ENCODE peak calls at places on chromosomes 7 and 10, in four cellular contexts. V is uterus, H is right lobe of liver, I is prostate gland. X is an unnamed sample. For H3K36me3 and H3K4me1, the result is how much of the 10 kb centered on the place peaks cover.

GRCh38 chr10:33746878-33747277 is 412.4 kb upstream of the NRP1 start:
- DNase-seq in I (no peak), H (no peak), V (no peak), X (no peak)

GRCh38 chr7:151076863-151077704 is 3.5 kb downstream of the FASTK start:
- DNase-seq in H (no peak), V (no peak), I (no peak), X (peak)

GRCh38 chr10:131046194-131046593 is 265.3 kb downstream of the TCERG1L start:
- DNase-seq in H (no peak), I (no peak), V (no peak), X (no peak)

GRCh38 chr7:38932509-38933168 is 23.6 kb upstream of the VPS41 start:
- DNase-seq in V (peak), I (peak), H (peak), X (peak)

GRCh38 chr10:61284222-61284890 is 168.8 kb downstream of the TMEM26 start:
- DNase-seq in I (peak), V (no peak), H (no peak), X (no peak)

GRCh38 chr7:102468416-102469350 is 3.9 kb downstream of the LRWD1 start:
- DNase-seq in I (no peak), V (no peak), H (peak), X (peak)

GRCh38 chr10:29688230-29688634 is 53.5 kb upstream of the SVIL start:
- DNase-seq in H (no peak), V (no peak), I (no peak), X (no peak)

GRCh38 chr7:132942721-132943120 is 139.2 kb downstream of the CHCHD3 start:
- DNase-seq in V (no peak), I (no peak), H (no peak), X (no peak)

GRCh38 chr7:85564861-85565630 is 378.2 kb upstream of the SEMA3D start:
- DNase-seq in H (no peak), I (no peak), V (no peak), X (no peak)

GRCh38 chr10:114271779-114272167 is 32.7 kb downstream of the VWA2 start:
- DNase-seq in I (no peak), V (peak), H (no peak), X (peak)

GRCh38 chr10:70775679-70776454 is 9.3 kb downstream of the TBATA start:
- DNase-seq in I (no peak), V (no peak), H (no peak), X (no peak)

DNA sequence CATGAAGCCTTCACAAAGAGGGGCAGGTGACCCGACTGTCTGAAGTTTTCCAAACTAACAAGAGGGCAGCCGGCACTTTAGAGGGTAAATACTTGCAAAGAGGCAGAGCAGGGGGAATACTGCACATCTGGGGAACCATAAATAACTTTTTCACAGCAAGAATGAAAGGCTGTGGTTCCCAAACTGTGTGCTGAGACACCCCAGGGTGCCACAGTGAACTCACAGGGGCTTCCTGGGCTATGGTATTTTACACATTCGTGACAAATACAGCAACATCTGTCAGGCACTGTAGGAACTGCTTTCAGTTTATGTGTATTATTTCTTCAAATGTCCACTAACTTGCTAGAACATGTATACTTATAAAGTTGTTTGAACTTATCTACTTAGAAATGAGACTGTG is 67.2 kb downstream of the TBXAS1 start:
- DNase-seq in V (no peak), H (no peak), I (no peak), X (no peak)
- TF ChIP-seq POLR2A in V (no peak), H (no peak), I (no peak), X (no peak)

GRCh38 chr7:100111156-100111555 is 8.0 kb downstream of the TAF6 start:
- DNase-seq in V (no peak), H (no peak), I (no peak), X (no peak)
- H3K36me3 ChIP-seq in V (under half), H (under half), I (under half), X (under half)

GRCh38 chr10:97333351-97333600 is 1.3 kb downstream of the FRAT2 start:
- DNase-seq in H (no peak), I (no peak), V (no peak), X (no peak)

GRCh38 chr10:97328646-97329453 is 5.7 kb downstream of the FRAT2 start:
- DNase-seq in H (peak), I (no peak), V (no peak), X (no peak)

GRCh38 chr10:97332586-97333350 is 1.8 kb downstream of the FRAT2 start:
- DNase-seq in H (peak), V (no peak), I (peak), X (peak)

GRCh38 chr10:97333601-97334369 is 744 bp downstream of the FRAT2 start:
- DNase-seq in H (peak), I (no peak), V (no peak), X (peak)

GRCh38 chr10:97331304-97331703 is 3.2 kb downstream of the FRAT2 start:
- DNase-seq in H (no peak), V (no peak), I (no peak), X (no peak)
- H3K4me1 ChIP-seq in H (under half), V (under half), I (under half), X (half or more)

GRCh38 chr7:98879989-98880337 is 1.6 kb downstream of the TRRAP start:
- DNase-seq in I (no peak), H (no peak), V (no peak), X (no peak)

GRCh38 chr7:98877146-98877545 is 1.2 kb upstream of the TRRAP start:
- DNase-seq in H (no peak), V (no peak), I (no peak), X (no peak)

GRCh38 chr7:98877692-98878364 is 504 bp upstream of the TRRAP start:
- DNase-seq in I (no peak), H (no peak), V (no peak), X (no peak)

GRCh38 chr7:98879198-98879988 is 1.1 kb downstream of the TRRAP start:
- DNase-seq in I (peak), V (no peak), H (peak), X (no peak)

GRCh38 chr7:98878365-98879197 is at the start of gene TRRAP:
- DNase-seq in V (peak), I (peak), H (peak), X (peak)
- TF ChIP-seq POLR2A in V (peak), I (peak), H (peak), X (no peak)

DNA sequence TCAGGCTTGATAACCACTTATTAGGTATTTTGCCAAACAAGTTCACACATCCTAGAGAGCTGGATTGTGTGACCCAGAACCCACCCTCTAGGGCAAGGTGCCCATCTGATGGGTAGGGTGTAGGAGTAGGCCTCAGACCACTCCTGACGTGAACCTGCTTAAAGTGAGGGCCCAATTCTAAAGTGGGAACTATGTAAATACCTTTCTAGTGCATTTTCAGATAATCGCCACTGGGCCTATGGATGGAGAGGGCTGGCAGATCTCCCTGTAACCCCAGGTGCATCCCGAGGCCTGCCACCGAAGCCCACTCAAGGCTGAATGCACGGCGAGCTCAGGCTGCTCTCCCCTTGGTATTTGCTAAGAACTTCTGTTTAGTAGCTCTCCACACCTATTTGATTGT is 71.5 kb downstream of the IKZF1 start:
- DNase-seq in V (no peak), H (no peak), I (no peak), X (no peak)
- H3K36me3 ChIP-seq in V (under half), H (under half), I (under half), X (under half)

GRCh38 chr7:4739528-4739992 is 35.9 kb upstream of the AP5Z1 start:
- DNase-seq in H (peak), I (no peak), V (peak), X (peak)

GRCh38 chr7:4738711-4739527 is 36.5 kb upstream of the AP5Z1 start:
- DNase-seq in I (no peak), V (peak), H (no peak), X (no peak)

GRCh38 chr7:4742852-4743251 is 32.6 kb upstream of the AP5Z1 start:
- DNase-seq in V (no peak), H (no peak), I (no peak), X (no peak)

GRCh38 chr7:4742051-4742573 is 33.3 kb upstream of the AP5Z1 start:
- DNase-seq in V (no peak), I (no peak), H (no peak), X (no peak)

GRCh38 chr7:4740796-4741195 is 34.6 kb upstream of the AP5Z1 start:
- DNase-seq in I (no peak), V (no peak), H (no peak), X (no peak)
- H3K4me1 ChIP-seq in I (under half), V (under half), H (under half), X (half or more)

GRCh38 chr7:131109757-131110293 is 217.9 kb upstream of the MKLN1 start:
- DNase-seq in H (peak), V (peak), I (peak), X (peak)
- TF ChIP-seq POLR2A in H (peak), V (peak), I (peak), X (no peak)

DNA sequence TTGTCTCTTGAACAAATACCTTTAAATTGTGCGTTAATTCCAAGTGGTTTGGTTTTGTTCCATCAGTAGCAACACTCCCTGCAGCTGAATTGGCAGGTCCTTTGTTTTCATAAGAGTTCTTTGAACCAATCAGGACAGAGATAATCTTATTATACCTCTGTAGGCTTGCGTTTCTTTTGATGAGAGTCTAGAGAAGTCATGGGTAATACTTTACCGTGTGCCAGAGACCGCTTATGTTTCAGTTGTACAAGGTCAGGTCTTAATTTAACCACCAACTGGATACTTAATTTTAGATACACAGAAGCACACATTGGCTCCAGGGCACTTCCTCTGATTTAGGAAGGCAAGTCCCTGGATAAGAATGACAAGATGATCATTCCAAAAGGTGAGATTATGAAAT is at the start of gene ASB15:
- DNase-seq in I (no peak), V (no peak), H (no peak), X (peak)
- H3K36me3 ChIP-seq in I (under half), V (under half), H (under half), X (under half)

DNA sequence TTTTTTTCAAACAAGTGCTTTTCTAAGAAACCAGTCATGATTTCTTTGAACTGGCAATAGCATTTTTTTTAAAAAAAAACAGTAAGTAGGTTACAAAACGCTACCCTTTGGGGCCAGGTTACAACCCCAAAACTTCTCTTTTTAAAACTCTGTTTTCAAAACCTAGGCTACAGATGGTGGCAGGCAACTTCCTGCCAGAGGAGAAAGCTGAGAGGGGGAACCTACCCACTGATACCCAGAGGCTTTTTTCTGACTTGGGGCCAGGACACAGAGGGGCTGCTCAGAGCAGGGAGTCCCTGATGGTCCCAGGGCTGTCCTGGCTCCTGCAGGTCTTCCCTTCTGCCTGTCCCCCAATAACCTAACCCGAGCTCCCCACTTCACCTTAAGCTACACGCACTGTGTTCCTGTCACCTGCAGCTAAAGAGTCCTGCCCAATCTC is 6.9 kb downstream of the STN1 start:
- DNase-seq in H (no peak), I (no peak), V (no peak), X (no peak)
- H3K4me1 ChIP-seq in H (under half), I (under half), V (under half), X (under half)

GRCh38 chr7:115008465-115009114 is 86.7 kb downstream of the MDFIC start:
- DNase-seq in H (no peak), V (peak), I (no peak), X (peak)
- TF ChIP-seq POLR2A in H (no peak), V (no peak), I (no peak), X (no peak)

X was measured in heart left ventricle.